ENCODE peak calls at places on chromosomes 3 and 15, in nine cellular contexts. I is ELR; W is sciatic nerve; K is activated CD4-positive, alpha-beta memory T cell treated with anti-CD3 and anti-CD28 coated beads for 36 hours; L is neural crest cell; D is fibroblast of lung; P is T-cell; H is endothelial cell; Z is NCI-H1092. T is an unnamed sample.

GRCh38 chr3:47005212-47006144 is 26.0 kb downstream of the NBEAL2 start:
- DNase-seq in I (no peak), W (peak; percentile 56), K (peak; percentile 7), L (no peak), D (no peak), P (no peak), H (peak; percentile 7), Z (no peak), T (no peak)

GRCh38 chr3:177195941-177196472 is 1.3 kb downstream of the TBL1XR1 start:
- DNase-seq in I (no peak), W (no peak), K (peak; percentile 39), L (no peak), D (no peak), P (peak; percentile 36), H (no peak), Z (no peak), T (peak; percentile 27)

GRCh38 chr15:72155635-72156616 is 37.7 kb downstream of the SENP8 start:
- DNase-seq in I (peak; percentile 83), W (peak; percentile 94), K (peak; percentile 90), L (peak; percentile 91), D (peak; percentile 81), P (peak; percentile 77), H (peak; percentile 84), Z (peak; percentile 71), T (peak; percentile 68)

GRCh38 chr3:42262525-42262924 is 3.5 kb downstream of the CCK start:
- DNase-seq in I (peak; percentile 91), W (no peak), K (no peak), L (no peak), D (peak; percentile 31), P (no peak), H (no peak), Z (no peak), T (no peak)

GRCh38 chr3:10329495-10330015 is 8.6 kb upstream of the SEC13 start:
- DNase-seq in I (no peak), W (no peak), K (no peak), L (no peak), D (no peak), P (no peak), H (no peak), Z (no peak), T (no peak)

GRCh38 chr3:167876603-167877325 is 141.2 kb downstream of the SERPINI1 start:
- DNase-seq in I (peak; percentile 67), W (no peak), K (no peak), L (no peak), D (peak; percentile 84), P (no peak), H (no peak), Z (no peak), T (no peak)

GRCh38 chr3:51985971-51986947 is 2.9 kb downstream of the ACY1 start:
- DNase-seq in I (no peak), W (no peak), K (no peak), L (no peak), D (no peak), P (no peak), H (no peak), Z (no peak), T (no peak)

GRCh38 chr3:58691997-58692396 is 25.4 kb upstream of the FAM3D start:
- DNase-seq in I (peak; percentile 40), W (no peak), K (no peak), L (peak; percentile 25), D (peak; percentile 36), P (no peak), H (peak; percentile 21), Z (no peak), T (no peak)

GRCh38 chr15:78552597-78552996 is 12.4 kb downstream of the PSMA4 start:
- DNase-seq in I (no peak), W (no peak), K (no peak), L (no peak), D (no peak), P (no peak), H (no peak), Z (no peak), T (no peak)

GRCh38 chr3:197428117-197428761 is 127.5 kb downstream of the BDH1 start:
- DNase-seq in I (peak; percentile 77), W (peak; percentile 68), K (peak; percentile 75), L (no peak), D (peak; percentile 17), P (peak; percentile 15), H (no peak), Z (no peak), T (no peak)

GRCh38 chr15:96337991-96338771 is 7.7 kb downstream of the NR2F2 start:
- DNase-seq in I (no peak), W (no peak), K (no peak), L (no peak), D (peak; percentile 42), P (no peak), H (no peak), Z (no peak), T (no peak)

GRCh38 chr3:67048716-67049076 is 50.6 kb downstream of the KBTBD8 start:
- DNase-seq in I (no peak), W (no peak), K (no peak), L (no peak), D (no peak), P (no peak), H (no peak), Z (no peak), T (no peak)

GRCh38 chr3:127542441-127542952 is 48.0 kb downstream of the TPRA1 start:
- DNase-seq in I (no peak), W (no peak), K (no peak), L (no peak), D (no peak), P (no peak), H (no peak), Z (peak; percentile 91), T (no peak)

GRCh38 chr3:31533169-31533870 is 595 bp downstream of the STT3B start:
- DNase-seq in I (peak; percentile 62), W (peak; percentile 81), K (peak; percentile 66), L (peak; percentile 39), D (peak; percentile 19), P (peak; percentile 52), H (peak; percentile 48), Z (peak; percentile 17), T (no peak)

GRCh38 chr3:38698061-38698460 is 48.6 kb upstream of the SCN5A start:
- DNase-seq in I (no peak), W (no peak), K (no peak), L (no peak), D (no peak), P (no peak), H (no peak), Z (no peak), T (no peak)

GRCh38 chr3:132161608-132162007 is 126.8 kb upstream of the CPNE4 start:
- DNase-seq in I (peak; percentile 31), W (no peak), K (no peak), L (no peak), D (no peak), P (no peak), H (no peak), Z (no peak), T (no peak)

GRCh38 chr3:19487386-19487785 is 339.1 kb downstream of the KCNH8 start:
- DNase-seq in I (no peak), W (no peak), K (no peak), L (no peak), D (no peak), P (no peak), H (no peak), Z (no peak), T (no peak)

GRCh38 chr3:15810702-15811101 is 12.9 kb upstream of the ANKRD28 start:
- DNase-seq in I (no peak), W (no peak), K (no peak), L (no peak), D (no peak), P (no peak), H (no peak), Z (no peak), T (no peak)

GRCh38 chr15:71055461-71055860 is 59.8 kb upstream of the THSD4 start:
- DNase-seq in I (peak; percentile 50), W (no peak), K (no peak), L (no peak), D (peak; percentile 61), P (no peak), H (no peak), Z (no peak), T (no peak)

GRCh38 chr3:82390868-82391267 is 629.4 kb upstream of the GBE1 start:
- DNase-seq in I (no peak), W (no peak), K (no peak), L (no peak), D (no peak), P (no peak), H (no peak), Z (no peak), T (no peak)

GRCh38 chr3:22007376-22007775 is 256.4 kb upstream of the ZNF385D start:
- DNase-seq in I (no peak), W (no peak), K (no peak), L (no peak), D (peak; percentile 2), P (no peak), H (no peak), Z (no peak), T (no peak)

GRCh38 chr3:146640955-146641867 is 36.1 kb upstream of the PLSCR5 start:
- DNase-seq in I (peak; percentile 73), W (no peak), K (no peak), L (no peak), D (peak; percentile 66), P (no peak), H (peak; percentile 28), Z (peak; percentile 14), T (peak; percentile 17)

GRCh38 chr15:96117275-96117674 is 213.2 kb upstream of the NR2F2 start:
- DNase-seq in I (no peak), W (no peak), K (no peak), L (no peak), D (no peak), P (no peak), H (no peak), Z (no peak), T (no peak)

GRCh38 chr3:45442679-45443214 is 54.4 kb downstream of the LARS2 start:
- DNase-seq in I (no peak), W (no peak), K (no peak), L (no peak), D (no peak), P (no peak), H (no peak), Z (no peak), T (no peak)

GRCh38 chr15:99279290-99279689 is 28.0 kb downstream of the LRRC28 start:
- DNase-seq in I (no peak), W (no peak), K (no peak), L (no peak), D (no peak), P (no peak), H (no peak), Z (no peak), T (no peak)

GRCh38 chr3:104279617-104280016 is 1087.1 kb upstream of the ALCAM start:
- DNase-seq in I (peak; percentile 92), W (no peak), K (no peak), L (no peak), D (peak; percentile 61), P (no peak), H (no peak), Z (no peak), T (no peak)

GRCh38 chr3:187518616-187519015 is 150.4 kb downstream of the RTP4 start:
- DNase-seq in I (no peak), W (no peak), K (no peak), L (no peak), D (no peak), P (no peak), H (no peak), Z (no peak), T (no peak)

GRCh38 chr15:45885801-45886200 is 251.0 kb downstream of the SQOR start:
- DNase-seq in I (no peak), W (no peak), K (no peak), L (no peak), D (no peak), P (no peak), H (no peak), Z (no peak), T (no peak)

GRCh38 chr3:45491344-45491743 is 103.0 kb downstream of the LARS2 start:
- DNase-seq in I (no peak), W (no peak), K (peak; percentile 74), L (no peak), D (no peak), P (no peak), H (no peak), Z (no peak), T (no peak)

GRCh38 chr3:183287301-183287971 is 34.4 kb downstream of the B3GNT5 start:
- DNase-seq in I (peak; percentile 67), W (no peak), K (peak; percentile 59), L (no peak), D (peak; percentile 99), P (no peak), H (no peak), Z (no peak), T (no peak)

GRCh38 chr15:96064351-96064756 is 266.1 kb upstream of the NR2F2 start:
- DNase-seq in I (peak; percentile 6), W (no peak), K (no peak), L (no peak), D (peak; percentile 76), P (no peak), H (no peak), Z (no peak), T (no peak)